ENCODE peak calls at places on chromosome 12, in seven cellular contexts. Q is T follicular helper cell, R is PC-3, P is SW 1271, C is adrenal gland, I is HuH-7.5, S is left ventricle myocardium inferior. J is an unnamed sample.

GRCh38 chr12:57216014-57216891 is at the start of gene NXPH4:
- DNase-seq in C (no peak), P (no peak), R (peak), I (peak), S (peak), Q (peak), J (no peak)

GRCh38 chr12:32896438-32897275 is at the start of gene PKP2:
- DNase-seq in Q (no peak), P (peak), C (no peak), R (peak), I (peak), S (peak), J (no peak)

GRCh38 chr12:132492951-132493350 is 3.0 kb downstream of the FBRSL1 start:
- DNase-seq in S (no peak), R (no peak), I (no peak), C (no peak), Q (no peak), P (no peak), J (no peak)

GRCh38 chr12:123142948-123143752 is 7.7 kb downstream of the PITPNM2 start:
- DNase-seq in I (no peak), P (no peak), R (no peak), C (peak), Q (no peak), S (no peak), J (no peak)

GRCh38 chr12:85441740-85442139 is 161.7 kb downstream of the ALX1 start:
- DNase-seq in I (no peak), R (peak), S (no peak), Q (no peak), C (no peak), P (peak), J (no peak)

GRCh38 chr12:52168019-52168717 is 23.6 kb downstream of the KRT80 start:
- DNase-seq in I (no peak), C (no peak), S (no peak), P (no peak), R (peak), Q (no peak), J (no peak)

GRCh38 chr12:88750867-88751543 is 170.7 kb upstream of the KITLG start:
- DNase-seq in R (no peak), C (no peak), Q (no peak), S (no peak), I (no peak), P (no peak), J (no peak)

GRCh38 chr12:120853188-120853587 is 51.0 kb downstream of the SPPL3 start:
- DNase-seq in S (no peak), Q (no peak), R (peak), P (no peak), I (no peak), C (no peak), J (no peak)

GRCh38 chr12:68766646-68767045 is 20.7 kb downstream of the SLC35E3 start:
- DNase-seq in I (no peak), R (no peak), S (no peak), P (no peak), Q (no peak), C (no peak), J (no peak)

GRCh38 chr12:92796650-92797049 is 93.9 kb downstream of the PLEKHG7 start:
- DNase-seq in Q (no peak), P (no peak), C (no peak), R (peak), I (no peak), S (no peak), J (no peak)

GRCh38 chr12:22100952-22101748 is 55.1 kb downstream of the CMAS start:
- DNase-seq in I (no peak), P (peak), S (no peak), Q (peak), C (peak), R (peak), J (no peak)

GRCh38 chr12:44812062-44812461 is 64.1 kb downstream of the NELL2 start:
- DNase-seq in P (peak), C (no peak), Q (peak), R (peak), I (no peak), S (no peak), J (no peak)

GRCh38 chr12:47348206-47348605 is 268.4 kb upstream of the AMIGO2 start:
- DNase-seq in I (no peak), C (no peak), S (no peak), R (no peak), Q (no peak), P (no peak), J (no peak)

GRCh38 chr12:69417231-69417630 is 53.0 kb upstream of the FRS2 start:
- DNase-seq in R (no peak), C (no peak), P (no peak), Q (no peak), S (no peak), I (no peak), J (no peak)

GRCh38 chr12:105051981-105052380 is 32.3 kb downstream of the ALDH1L2 start:
- DNase-seq in S (no peak), R (no peak), I (no peak), C (no peak), P (no peak), Q (no peak), J (no peak)

GRCh38 chr12:123479442-123480180 is 21.7 kb downstream of the SNRNP35 start:
- DNase-seq in P (no peak), I (no peak), C (peak), R (no peak), Q (no peak), S (no peak), J (no peak)

GRCh38 chr12:62158013-62158412 is 102.2 kb upstream of the USP15 start:
- DNase-seq in I (no peak), R (no peak), S (no peak), Q (no peak), P (no peak), C (no peak), J (no peak)

GRCh38 chr12:47085815-47086252 is 6.1 kb upstream of the AMIGO2 start:
- DNase-seq in I (no peak), R (peak), C (no peak), Q (no peak), P (peak), S (no peak), J (no peak)

GRCh38 chr12:27501956-27502562 is 21.9 kb upstream of the PPFIBP1 start:
- DNase-seq in S (no peak), R (no peak), C (no peak), Q (no peak), I (no peak), P (no peak), J (no peak)

GRCh38 chr12:100254876-100255275 is 12.0 kb downstream of the DEPDC4 start:
- DNase-seq in Q (no peak), R (no peak), I (no peak), P (no peak), S (no peak), C (no peak), J (no peak)

GRCh38 chr12:52369809-52370208 is 2.5 kb upstream of the KRT85 start:
- DNase-seq in Q (no peak), R (no peak), I (no peak), S (no peak), P (no peak), C (no peak), J (no peak)

GRCh38 chr12:116910645-116911449 is at the start of gene FBXW8:
- DNase-seq in I (peak), Q (peak), S (peak), C (peak), P (peak), R (peak), J (no peak)

GRCh38 chr12:121657305-121658008 is 12.0 kb downstream of the MORN3 start:
- DNase-seq in I (no peak), C (no peak), P (no peak), S (no peak), Q (no peak), R (peak), J (no peak)

GRCh38 chr12:53750812-53751335 is 905 bp downstream of the CISTR start:
- DNase-seq in Q (no peak), I (no peak), P (no peak), S (peak), R (no peak), C (no peak), J (no peak)

GRCh38 chr12:61523276-61523992 is 736.8 kb upstream of the USP15 start:
- DNase-seq in I (no peak), S (no peak), Q (no peak), C (no peak), R (no peak), P (no peak), J (no peak)

GRCh38 chr12:50041962-50042361 is 15.4 kb upstream of the ASIC1 start:
- DNase-seq in C (no peak), P (no peak), Q (no peak), R (no peak), S (no peak), I (no peak), J (no peak)

GRCh38 chr12:112270673-112271072 is 111.6 kb downstream of the HECTD4 start:
- DNase-seq in R (no peak), C (no peak), Q (no peak), P (no peak), I (no peak), S (no peak), J (no peak)

GRCh38 chr12:66188584-66189475 is at the start of gene IRAK3:
- DNase-seq in C (peak), R (no peak), I (peak), Q (no peak), P (no peak), S (peak), J (no peak)

GRCh38 chr12:59500335-59500734 is 95.5 kb upstream of the SLC16A7 start:
- DNase-seq in C (no peak), R (no peak), S (no peak), I (no peak), Q (no peak), P (no peak), J (no peak)